ENCODE peak calls at places on chromosomes 5 and 9, in eight cellular contexts. E, S, J, I, M, K, X and L are unnamed samples. For H3K9me3, the result is how much of the 10 kb centered on the place peaks cover.

GRCh38 chr9:80085668-80086067 is 513.9 kb downstream of the TLE4 start:
- DNase-seq in E (no peak), J (no peak), M (no peak), I (no peak), K (no peak), S (no peak), X (no peak), L (no peak)

GRCh38 chr5:159908201-159908940 is 7.9 kb upstream of the ADRA1B start:
- DNase-seq in J (no peak), M (no peak), K (no peak), S (no peak), I (no peak), X (no peak), E (peak), L (no peak)

GRCh38 chr9:99515087-99515486 is 293.0 kb downstream of the SEC61B start:
- DNase-seq in X (no peak), J (no peak), M (no peak), E (no peak), K (no peak), S (no peak), I (no peak), L (no peak)

GRCh38 chr5:17772232-17772631 is 138.0 kb downstream of the TAF11L14 start:
- DNase-seq in J (no peak), M (no peak), S (no peak), E (no peak), X (no peak), K (no peak), I (no peak), L (no peak)

GRCh38 chr5:43729846-43730478 is 127.0 kb downstream of the NNT start:
- DNase-seq in K (no peak), M (no peak), X (no peak), J (no peak), I (no peak), S (no peak), E (peak), L (no peak)

GRCh38 chr9:4139201-4139600 is 160.7 kb downstream of the GLIS3 start:
- DNase-seq in S (no peak), J (no peak), X (no peak), I (no peak), M (no peak), K (no peak), E (no peak), L (no peak)

GRCh38 chr5:1515921-1516571 is 7.7 kb downstream of the LPCAT1 start:
- DNase-seq in S (no peak), I (no peak), K (peak), M (peak), E (peak), X (peak), J (no peak), L (peak)

GRCh38 chr5:158654415-158654814 is 445.3 kb downstream of the EBF1 start:
- DNase-seq in J (no peak), K (no peak), X (no peak), S (no peak), E (no peak), M (no peak), I (no peak), L (no peak)

GRCh38 chr5:131959906-131960305 is 14.4 kb upstream of the MEIKIN start:
- DNase-seq in X (no peak), S (no peak), K (no peak), J (no peak), E (no peak), M (no peak), I (no peak), L (no peak)

DNA sequence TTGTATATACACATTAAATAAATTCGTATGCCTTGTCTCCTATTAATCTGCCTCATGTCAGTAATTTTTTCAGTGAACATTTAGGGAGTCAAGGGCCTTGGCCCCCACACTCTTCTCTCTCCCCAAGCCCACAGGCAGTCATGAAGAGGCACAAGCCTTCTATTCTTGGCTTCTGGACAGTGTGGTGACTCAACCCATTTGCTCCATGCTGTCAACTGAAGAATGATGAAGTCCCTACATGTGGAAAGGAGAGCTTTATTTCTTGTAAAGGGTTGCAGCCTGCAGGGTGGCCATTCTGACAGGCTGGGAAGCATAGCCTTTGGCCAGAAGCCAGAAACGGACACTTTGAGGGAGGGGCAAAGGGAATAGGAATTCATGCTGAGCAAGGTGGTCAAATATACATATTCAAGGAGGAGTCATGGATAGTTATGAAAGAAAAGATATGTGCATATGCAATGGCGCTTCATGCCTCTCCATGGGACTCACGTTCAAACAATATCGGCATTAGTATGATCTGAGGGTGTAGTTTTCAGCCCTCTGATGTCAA is 31.4 kb downstream of the ANKRA2 start:
- DNase-seq in I (no peak), X (no peak), K (no peak), J (no peak), S (no peak), M (no peak), E (no peak), L (no peak)
- H3K9me3 ChIP-seq in I (under half), X (under half), K (under half), J (under half), S (under half), M (under half), E (under half), L (under half)

GRCh38 chr9:111037744-111038335 is 430 bp downstream of the LPAR1 start:
- DNase-seq in S (no peak), K (peak), J (no peak), I (peak), X (peak), M (peak), E (peak), L (peak)

GRCh38 chr9:111040494-111040893 is 2.2 kb upstream of the LPAR1 start:
- DNase-seq in I (no peak), E (no peak), X (no peak), M (no peak), S (no peak), K (no peak), J (no peak), L (no peak)

GRCh38 chr9:111036946-111037743 is 1.1 kb downstream of the LPAR1 start:
- DNase-seq in S (no peak), J (no peak), K (no peak), I (peak), X (no peak), M (no peak), E (peak), L (no peak)

GRCh38 chr9:111038336-111039202 is at the start of gene LPAR1:
- DNase-seq in J (no peak), X (peak), S (no peak), E (peak), M (peak), K (peak), I (peak), L (peak)

DNA sequence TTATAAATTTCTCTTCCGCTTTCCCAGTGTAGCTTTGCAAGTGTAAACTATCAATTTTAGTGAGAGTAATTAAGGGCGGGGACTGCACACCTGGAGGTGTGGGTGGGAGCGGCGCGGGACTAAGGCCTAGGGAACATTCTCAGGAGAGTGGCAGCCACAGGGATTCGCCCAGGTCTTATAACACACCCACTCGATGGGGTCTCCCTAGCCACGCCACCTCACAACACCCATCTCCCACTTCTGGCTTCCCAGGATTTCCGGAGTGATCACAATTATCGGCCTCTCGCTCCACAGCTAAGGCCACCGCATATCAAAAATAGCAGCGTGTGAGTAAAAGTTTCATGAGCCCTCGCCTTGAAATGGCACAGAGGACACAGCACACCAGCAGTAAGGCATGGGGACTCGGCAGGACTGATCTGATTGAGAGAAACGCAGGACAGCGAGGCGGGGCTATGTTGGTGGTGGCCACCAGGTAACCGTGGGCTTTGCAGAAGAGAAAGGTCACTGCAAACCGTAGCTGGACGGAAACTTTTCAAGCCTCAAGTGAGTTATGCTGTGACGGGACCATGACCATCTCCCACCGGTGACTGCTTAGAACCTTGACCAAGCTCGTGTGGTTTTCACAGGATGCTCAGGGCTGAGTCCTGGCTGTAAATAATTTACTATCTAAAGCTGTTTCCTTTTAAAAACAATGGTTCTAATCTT is 1.1 kb upstream of the LPAR1 start:
- DNase-seq in I (no peak), J (no peak), K (peak), E (no peak), X (no peak), M (peak), S (no peak), L (no peak)
- H3K27ac ChIP-seq in I (no peak), J (peak), K (peak), E (peak), X (peak), M (peak), S (peak), L (no peak)

GRCh38 chr9:94298949-94299599 is 29.4 kb downstream of the NUTM2F start:
- DNase-seq in K (no peak), X (no peak), J (no peak), M (no peak), I (no peak), E (no peak), S (no peak), L (no peak)

GRCh38 chr9:94300470-94301301 is 27.8 kb downstream of the NUTM2F start:
- DNase-seq in I (no peak), M (no peak), E (no peak), S (no peak), J (no peak), X (no peak), K (peak), L (no peak)

DNA sequence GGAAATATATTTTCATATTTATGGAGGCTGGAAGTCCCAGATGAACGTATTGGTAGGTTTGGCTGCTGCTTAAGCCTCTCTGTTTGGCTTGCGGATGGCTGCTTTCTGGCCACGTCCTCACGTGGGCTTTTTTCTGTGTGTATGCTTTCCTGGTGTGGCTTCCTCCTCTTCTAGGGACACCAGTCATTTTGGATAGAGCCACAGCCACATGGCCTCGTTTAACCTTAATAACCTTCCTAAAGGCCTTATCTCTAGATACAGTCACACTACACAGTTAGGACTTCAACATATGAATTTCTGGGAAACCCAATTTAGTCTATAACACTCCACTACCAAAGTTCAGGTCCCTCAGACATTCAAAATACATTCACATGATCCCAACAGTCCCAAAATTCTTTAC is 26.9 kb downstream of the NUTM2F start:
- DNase-seq in K (no peak), S (no peak), J (no peak), E (no peak), X (no peak), I (no peak), M (no peak), L (no peak)
- H3K9me3 ChIP-seq in K (under half), S (under half), J (under half), E (under half), X (under half), I (under half), M (under half), L (under half)

DNA sequence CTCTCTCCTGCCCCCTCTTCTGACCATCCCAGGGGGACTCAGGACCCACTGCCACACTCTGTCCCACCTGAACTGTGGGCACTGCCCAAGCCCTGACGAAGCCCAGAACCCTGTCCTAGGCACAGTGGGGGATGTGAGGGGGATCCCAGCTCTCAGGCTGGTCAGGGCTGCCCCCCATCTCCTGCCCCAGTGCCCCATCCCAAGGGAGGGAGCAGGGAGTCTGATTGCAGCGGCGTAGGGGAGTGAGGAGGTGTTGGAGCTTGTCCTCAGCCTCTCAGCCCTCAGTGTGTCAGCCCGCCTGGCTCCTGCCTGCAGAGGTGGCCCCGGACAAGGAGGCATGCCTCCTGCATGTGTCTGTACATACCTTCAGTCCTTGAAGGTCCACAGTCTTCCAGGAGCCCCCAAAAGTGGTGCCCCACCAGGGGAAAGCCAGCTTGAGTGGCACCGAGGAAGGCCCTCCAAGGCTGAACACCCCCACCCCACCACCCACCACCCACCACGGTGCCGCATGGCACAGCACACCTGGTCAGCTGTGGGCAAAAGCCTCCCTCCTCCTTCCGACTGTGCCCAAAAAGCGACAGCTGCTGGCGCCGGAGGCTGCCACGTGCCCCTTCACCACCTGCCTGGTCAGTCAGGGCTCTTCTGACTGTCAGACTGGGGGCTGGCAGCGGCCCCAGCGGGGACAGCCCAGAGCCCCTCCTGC is 930 bp downstream of the SARDH start:
- DNase-seq in M (peak), K (no peak), J (no peak), I (peak), X (peak), E (no peak), S (no peak), L (no peak)
- H3K27ac ChIP-seq in M (no peak), K (no peak), J (no peak), I (no peak), X (no peak), E (no peak), S (no peak), L (peak)

GRCh38 chr5:123091988-123092583 is 3.0 kb downstream of the PRDM6 start:
- DNase-seq in X (no peak), M (no peak), K (no peak), J (no peak), E (no peak), S (no peak), I (no peak), L (no peak)
- H3K9me3 ChIP-seq in X (under half), M (under half), K (under half), J (under half), E (under half), S (under half), I (under half), L (under half)